ENCODE peak calls at places on chromosomes 11 and 22, in six cellular contexts. One of them, this sample, is unnamed.

GRCh38 chr11:48002565-48002964 is 22.2 kb downstream of the PTPRJ start:
- DNase-seq in HAP-1: no peak
- DNase-seq in iPS-NIHi11: no peak
- DNase-seq in posterior vena cava: no peak
- DNase-seq in AG08395: no peak
- DNase-seq in effector memory CD8-positive, alpha-beta T cell: no peak
- DNase-seq in this sample: no peak

GRCh38 chr22:26322179-26322905 is 106.7 kb upstream of the ASPHD2 start:
- DNase-seq in posterior vena cava: no peak
- DNase-seq in AG08395: peak
- DNase-seq in HAP-1: no peak
- DNase-seq in effector memory CD8-positive, alpha-beta T cell: no peak
- DNase-seq in iPS-NIHi11: no peak
- DNase-seq in this sample: no peak

GRCh38 chr11:93655047-93655446 is 6.4 kb upstream of the CEP295 start:
- DNase-seq in effector memory CD8-positive, alpha-beta T cell: no peak
- DNase-seq in posterior vena cava: no peak
- DNase-seq in iPS-NIHi11: no peak
- DNase-seq in AG08395: no peak
- DNase-seq in HAP-1: no peak
- DNase-seq in this sample: no peak

GRCh38 chr11:6992457-6993431 is 27.4 kb downstream of the ZNF214 start:
- DNase-seq in effector memory CD8-positive, alpha-beta T cell: no peak
- DNase-seq in iPS-NIHi11: no peak
- DNase-seq in posterior vena cava: no peak
- DNase-seq in AG08395: peak
- DNase-seq in HAP-1: no peak
- DNase-seq in this sample: no peak

GRCh38 chr11:75246006-75246672 is 5.6 kb downstream of the TPBGL start:
- DNase-seq in iPS-NIHi11: no peak
- DNase-seq in AG08395: no peak
- DNase-seq in HAP-1: no peak
- DNase-seq in posterior vena cava: peak
- DNase-seq in effector memory CD8-positive, alpha-beta T cell: no peak
- DNase-seq in this sample: no peak

GRCh38 chr11:119983240-119983732 is 154.6 kb downstream of the TRIM29 start:
- DNase-seq in effector memory CD8-positive, alpha-beta T cell: no peak
- DNase-seq in HAP-1: no peak
- DNase-seq in AG08395: no peak
- DNase-seq in iPS-NIHi11: peak
- DNase-seq in posterior vena cava: no peak
- DNase-seq in this sample: no peak

GRCh38 chr22:33519140-33519973 is 400.9 kb downstream of the LARGE1 start:
- DNase-seq in AG08395: peak
- DNase-seq in effector memory CD8-positive, alpha-beta T cell: no peak
- DNase-seq in posterior vena cava: peak
- DNase-seq in iPS-NIHi11: peak
- DNase-seq in HAP-1: peak
- DNase-seq in this sample: no peak

GRCh38 chr22:34814260-34814659 is 251.7 kb upstream of the ISX start:
- DNase-seq in effector memory CD8-positive, alpha-beta T cell: no peak
- DNase-seq in posterior vena cava: no peak
- DNase-seq in AG08395: peak
- DNase-seq in HAP-1: no peak
- DNase-seq in iPS-NIHi11: no peak
- DNase-seq in this sample: no peak

GRCh38 chr11:65423516-65424199 is 1.1 kb downstream of the NEAT1 start:
- DNase-seq in iPS-NIHi11: no peak
- DNase-seq in posterior vena cava: peak
- DNase-seq in AG08395: no peak
- DNase-seq in effector memory CD8-positive, alpha-beta T cell: no peak
- DNase-seq in HAP-1: no peak
- DNase-seq in this sample: no peak

GRCh38 chr11:41982975-41983374 is 523.5 kb upstream of the LRRC4C start:
- DNase-seq in AG08395: no peak
- DNase-seq in iPS-NIHi11: no peak
- DNase-seq in posterior vena cava: no peak
- DNase-seq in HAP-1: no peak
- DNase-seq in effector memory CD8-positive, alpha-beta T cell: no peak
- DNase-seq in this sample: no peak

This sample was measured in natural killer cell.